ENCODE peak calls at places on chromosomes 12 and 14, in five cellular contexts. One of them, this sample, is unnamed.

GRCh38 chr12:54357802-54358619 is 6.3 kb downstream of the GPR84 start:
- DNase-seq in CD8-positive, alpha-beta T cell: peak
- DNase-seq in brain microvascular endothelial cell: no peak
- DNase-seq in fibroblast of mammary gland: peak
- DNase-seq in fibroblast of lung: peak
- DNase-seq in this sample: no peak

GRCh38 chr12:132456186-132456943 is 33.6 kb upstream of the FBRSL1 start:
- DNase-seq in CD8-positive, alpha-beta T cell: no peak
- DNase-seq in brain microvascular endothelial cell: no peak
- DNase-seq in fibroblast of mammary gland: no peak
- DNase-seq in fibroblast of lung: no peak
- DNase-seq in this sample: no peak

GRCh38 chr14:79137836-79138235 is 967.7 kb downstream of the NRXN3 start:
- DNase-seq in CD8-positive, alpha-beta T cell: no peak
- DNase-seq in brain microvascular endothelial cell: no peak
- DNase-seq in fibroblast of mammary gland: no peak
- DNase-seq in fibroblast of lung: no peak
- DNase-seq in this sample: no peak

GRCh38 chr14:85471744-85472143 is 58.2 kb upstream of the FLRT2 start:
- DNase-seq in CD8-positive, alpha-beta T cell: no peak
- DNase-seq in brain microvascular endothelial cell: peak
- DNase-seq in fibroblast of mammary gland: peak
- DNase-seq in fibroblast of lung: peak
- DNase-seq in this sample: no peak

GRCh38 chr12:121289962-121290361 is 6.5 kb downstream of the CAMKK2 start:
- DNase-seq in CD8-positive, alpha-beta T cell: no peak
- DNase-seq in brain microvascular endothelial cell: no peak
- DNase-seq in fibroblast of mammary gland: no peak
- DNase-seq in fibroblast of lung: no peak
- DNase-seq in this sample: no peak

GRCh38 chr14:25381498-25381897 is 331.6 kb upstream of the STXBP6 start:
- DNase-seq in CD8-positive, alpha-beta T cell: no peak
- DNase-seq in brain microvascular endothelial cell: no peak
- DNase-seq in fibroblast of mammary gland: peak
- DNase-seq in fibroblast of lung: no peak
- DNase-seq in this sample: no peak

GRCh38 chr12:80353254-80353653 is 90.8 kb upstream of the PTPRQ start:
- DNase-seq in CD8-positive, alpha-beta T cell: no peak
- DNase-seq in brain microvascular endothelial cell: peak
- DNase-seq in fibroblast of mammary gland: peak
- DNase-seq in fibroblast of lung: peak
- DNase-seq in this sample: no peak

GRCh38 chr12:47078733-47079364 is 572 bp upstream of the PCED1B start:
- DNase-seq in CD8-positive, alpha-beta T cell: peak
- DNase-seq in brain microvascular endothelial cell: no peak
- DNase-seq in fibroblast of mammary gland: no peak
- DNase-seq in fibroblast of lung: peak
- DNase-seq in this sample: no peak

GRCh38 chr12:124930576-124930975 is 16.1 kb upstream of the UBC start:
- DNase-seq in CD8-positive, alpha-beta T cell: no peak
- DNase-seq in brain microvascular endothelial cell: no peak
- DNase-seq in fibroblast of mammary gland: no peak
- DNase-seq in fibroblast of lung: no peak
- DNase-seq in this sample: no peak

GRCh38 chr14:23121401-23121800 is 2.3 kb upstream of the CEBPE start:
- DNase-seq in CD8-positive, alpha-beta T cell: no peak
- DNase-seq in brain microvascular endothelial cell: peak
- DNase-seq in fibroblast of mammary gland: peak
- DNase-seq in fibroblast of lung: peak
- DNase-seq in this sample: peak

GRCh38 chr14:38290601-38291190 is 34.8 kb upstream of the CLEC14A start:
- DNase-seq in CD8-positive, alpha-beta T cell: no peak
- DNase-seq in brain microvascular endothelial cell: peak
- DNase-seq in fibroblast of mammary gland: peak
- DNase-seq in fibroblast of lung: peak
- DNase-seq in this sample: no peak

GRCh38 chr12:49230176-49230575 is 34.7 kb upstream of the TUBA1C start:
- DNase-seq in CD8-positive, alpha-beta T cell: no peak
- DNase-seq in brain microvascular endothelial cell: no peak
- DNase-seq in fibroblast of mammary gland: no peak
- DNase-seq in fibroblast of lung: no peak
- DNase-seq in this sample: no peak

GRCh38 chr12:100954118-100954517 is 159.5 kb downstream of the ANO4 start:
- DNase-seq in CD8-positive, alpha-beta T cell: no peak
- DNase-seq in brain microvascular endothelial cell: no peak
- DNase-seq in fibroblast of mammary gland: no peak
- DNase-seq in fibroblast of lung: no peak
- DNase-seq in this sample: no peak

GRCh38 chr14:73342670-73343069 is 105.4 kb downstream of the PAPLN start:
- DNase-seq in CD8-positive, alpha-beta T cell: no peak
- DNase-seq in brain microvascular endothelial cell: no peak
- DNase-seq in fibroblast of mammary gland: no peak
- DNase-seq in fibroblast of lung: no peak
- DNase-seq in this sample: no peak

GRCh38 chr14:77046706-77047105 is 18.2 kb upstream of the IRF2BPL start:
- DNase-seq in CD8-positive, alpha-beta T cell: no peak
- DNase-seq in brain microvascular endothelial cell: no peak
- DNase-seq in fibroblast of mammary gland: no peak
- DNase-seq in fibroblast of lung: no peak
- DNase-seq in this sample: no peak

GRCh38 chr12:67647547-67648305 is 819 bp upstream of the DYRK2 start:
- DNase-seq in CD8-positive, alpha-beta T cell: no peak
- DNase-seq in brain microvascular endothelial cell: peak
- DNase-seq in fibroblast of mammary gland: peak
- DNase-seq in fibroblast of lung: peak
- DNase-seq in this sample: no peak

GRCh38 chr12:67649165-67650126 is 901 bp downstream of the DYRK2 start:
- DNase-seq in CD8-positive, alpha-beta T cell: peak
- DNase-seq in brain microvascular endothelial cell: no peak
- DNase-seq in fibroblast of mammary gland: no peak
- DNase-seq in fibroblast of lung: no peak
- DNase-seq in this sample: peak

GRCh38 chr12:67650127-67650495 is 1.6 kb downstream of the DYRK2 start:
- DNase-seq in CD8-positive, alpha-beta T cell: no peak
- DNase-seq in brain microvascular endothelial cell: no peak
- DNase-seq in fibroblast of mammary gland: peak
- DNase-seq in fibroblast of lung: no peak
- DNase-seq in this sample: peak

GRCh38 chr12:67647251-67647546 is 1.3 kb upstream of the DYRK2 start:
- DNase-seq in CD8-positive, alpha-beta T cell: no peak
- DNase-seq in brain microvascular endothelial cell: no peak
- DNase-seq in fibroblast of mammary gland: no peak
- DNase-seq in fibroblast of lung: no peak
- DNase-seq in this sample: no peak

GRCh38 chr12:67648306-67649164 is at the start of gene DYRK2:
- DNase-seq in CD8-positive, alpha-beta T cell: peak
- DNase-seq in brain microvascular endothelial cell: peak
- DNase-seq in fibroblast of mammary gland: peak
- DNase-seq in fibroblast of lung: peak
- DNase-seq in this sample: peak
- TF ChIP-seq CTCF in CD8-positive, alpha-beta T cell: no peak
- TF ChIP-seq CTCF in brain microvascular endothelial cell: peak
- TF ChIP-seq CTCF in fibroblast of mammary gland: no peak
- TF ChIP-seq CTCF in fibroblast of lung: no peak
- TF ChIP-seq CTCF in this sample: no peak

GRCh38 chr14:60839057-60839456 is 104.5 kb downstream of the MNAT1 start:
- DNase-seq in CD8-positive, alpha-beta T cell: no peak
- DNase-seq in brain microvascular endothelial cell: no peak
- DNase-seq in fibroblast of mammary gland: no peak
- DNase-seq in fibroblast of lung: no peak
- DNase-seq in this sample: no peak

GRCh38 chr14:60839657-60840056 is 105.1 kb downstream of the MNAT1 start:
- DNase-seq in CD8-positive, alpha-beta T cell: no peak
- DNase-seq in brain microvascular endothelial cell: no peak
- DNase-seq in fibroblast of mammary gland: no peak
- DNase-seq in fibroblast of lung: no peak
- DNase-seq in this sample: no peak

GRCh38 chr14:60838601-60839000 is 104.0 kb downstream of the MNAT1 start:
- DNase-seq in CD8-positive, alpha-beta T cell: no peak
- DNase-seq in brain microvascular endothelial cell: no peak
- DNase-seq in fibroblast of mammary gland: no peak
- DNase-seq in fibroblast of lung: no peak
- DNase-seq in this sample: no peak
- TF ChIP-seq CTCF in CD8-positive, alpha-beta T cell: no peak
- TF ChIP-seq CTCF in brain microvascular endothelial cell: no peak
- TF ChIP-seq CTCF in fibroblast of mammary gland: no peak
- TF ChIP-seq CTCF in fibroblast of lung: no peak
- TF ChIP-seq CTCF in this sample: no peak

DNA sequence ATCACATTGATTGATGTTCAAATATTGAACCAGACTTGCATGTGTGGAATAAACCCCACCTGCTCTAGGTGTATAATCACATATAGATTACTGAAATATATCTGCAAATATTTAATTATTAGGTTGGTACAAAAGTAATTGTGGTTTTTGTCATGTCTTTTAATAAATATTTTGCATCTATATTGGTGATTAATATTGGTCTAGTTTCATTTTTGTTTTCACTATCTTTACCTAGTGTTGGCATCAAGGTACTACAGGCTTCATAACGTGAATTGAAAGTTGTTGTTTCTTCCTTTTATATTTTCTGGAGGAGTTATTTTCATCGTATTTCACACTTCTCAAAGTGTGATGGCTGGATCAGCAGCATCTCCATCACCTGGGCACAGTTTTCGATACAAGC is 740.0 kb upstream of the TMEM132C start:
- DNase-seq in CD8-positive, alpha-beta T cell: no peak
- DNase-seq in brain microvascular endothelial cell: no peak
- DNase-seq in fibroblast of mammary gland: no peak
- DNase-seq in fibroblast of lung: no peak
- DNase-seq in this sample: no peak
- TF ChIP-seq CTCF in CD8-positive, alpha-beta T cell: no peak
- TF ChIP-seq CTCF in brain microvascular endothelial cell: no peak
- TF ChIP-seq CTCF in fibroblast of mammary gland: no peak
- TF ChIP-seq CTCF in fibroblast of lung: no peak
- TF ChIP-seq CTCF in this sample: no peak

DNA sequence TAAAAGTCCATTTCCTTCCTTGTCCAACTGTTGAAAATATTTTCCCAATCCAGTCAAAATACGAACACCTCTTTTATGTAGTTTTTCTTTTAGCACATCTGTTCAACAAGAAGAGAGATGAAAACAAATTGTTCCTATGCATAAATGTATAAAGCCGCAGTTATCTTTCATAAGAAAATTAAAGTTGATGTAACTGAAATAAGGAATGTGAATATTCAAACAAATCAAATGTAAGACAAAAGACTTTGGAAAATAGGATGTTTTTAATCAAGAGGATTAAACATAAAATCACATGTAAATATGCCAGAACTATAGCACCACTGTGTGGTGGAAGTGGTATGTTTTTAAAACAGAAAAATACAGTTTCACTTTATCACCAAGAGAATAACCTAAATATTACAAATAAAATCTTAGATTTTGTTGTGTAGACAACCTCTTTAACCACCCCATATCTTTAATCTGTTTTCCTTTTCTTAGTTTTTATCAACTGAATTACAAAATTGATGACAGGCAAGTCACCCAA is 40.4 kb downstream of the CAPS2 start:
- DNase-seq in CD8-positive, alpha-beta T cell: no peak
- DNase-seq in brain microvascular endothelial cell: no peak
- DNase-seq in fibroblast of mammary gland: peak
- DNase-seq in fibroblast of lung: peak
- DNase-seq in this sample: no peak
- TF ChIP-seq CTCF in CD8-positive, alpha-beta T cell: no peak
- TF ChIP-seq CTCF in brain microvascular endothelial cell: no peak
- TF ChIP-seq CTCF in fibroblast of mammary gland: peak
- TF ChIP-seq CTCF in fibroblast of lung: peak
- TF ChIP-seq CTCF in this sample: no peak

DNA sequence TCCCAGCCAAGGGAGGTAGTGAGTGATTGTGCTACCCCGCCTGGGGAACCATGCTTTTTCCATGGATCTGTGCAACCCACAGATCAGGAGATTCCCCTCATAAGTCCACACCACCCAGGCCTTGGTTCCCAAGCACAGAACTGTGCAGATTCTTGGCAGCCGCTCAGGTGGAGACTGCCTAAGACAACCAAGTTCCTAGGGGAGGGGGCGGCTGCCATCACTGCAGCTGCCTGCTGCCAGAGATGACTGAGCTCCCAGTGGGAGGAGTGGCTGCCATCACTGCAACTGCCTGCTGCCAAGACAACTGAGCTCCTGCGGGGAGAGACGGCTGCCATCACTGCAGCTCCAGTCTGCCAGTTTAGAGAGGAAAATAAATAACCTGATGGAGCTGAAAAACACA is 138.3 kb upstream of the GARIN2 start:
- DNase-seq in CD8-positive, alpha-beta T cell: no peak
- DNase-seq in brain microvascular endothelial cell: no peak
- DNase-seq in fibroblast of mammary gland: no peak
- DNase-seq in fibroblast of lung: peak
- DNase-seq in this sample: no peak
- TF ChIP-seq CTCF in CD8-positive, alpha-beta T cell: no peak
- TF ChIP-seq CTCF in brain microvascular endothelial cell: no peak
- TF ChIP-seq CTCF in fibroblast of mammary gland: no peak
- TF ChIP-seq CTCF in fibroblast of lung: no peak
- TF ChIP-seq CTCF in this sample: no peak

GRCh38 chr14:52399886-52400599 is 85.9 kb downstream of the PTGER2 start:
- DNase-seq in CD8-positive, alpha-beta T cell: no peak
- DNase-seq in brain microvascular endothelial cell: no peak
- DNase-seq in fibroblast of mammary gland: peak
- DNase-seq in fibroblast of lung: peak
- DNase-seq in this sample: no peak

GRCh38 chr14:52397844-52398243 is 83.7 kb downstream of the PTGER2 start:
- DNase-seq in CD8-positive, alpha-beta T cell: no peak
- DNase-seq in brain microvascular endothelial cell: no peak
- DNase-seq in fibroblast of mammary gland: no peak
- DNase-seq in fibroblast of lung: no peak
- DNase-seq in this sample: no peak

GRCh38 chr14:52402812-52403526 is 88.9 kb downstream of the PTGER2 start:
- DNase-seq in CD8-positive, alpha-beta T cell: no peak
- DNase-seq in brain microvascular endothelial cell: peak
- DNase-seq in fibroblast of mammary gland: peak
- DNase-seq in fibroblast of lung: peak
- DNase-seq in this sample: no peak

GRCh38 chr14:52399104-52399503 is 85.0 kb downstream of the PTGER2 start:
- DNase-seq in CD8-positive, alpha-beta T cell: no peak
- DNase-seq in brain microvascular endothelial cell: no peak
- DNase-seq in fibroblast of mammary gland: no peak
- DNase-seq in fibroblast of lung: no peak
- DNase-seq in this sample: no peak

DNA sequence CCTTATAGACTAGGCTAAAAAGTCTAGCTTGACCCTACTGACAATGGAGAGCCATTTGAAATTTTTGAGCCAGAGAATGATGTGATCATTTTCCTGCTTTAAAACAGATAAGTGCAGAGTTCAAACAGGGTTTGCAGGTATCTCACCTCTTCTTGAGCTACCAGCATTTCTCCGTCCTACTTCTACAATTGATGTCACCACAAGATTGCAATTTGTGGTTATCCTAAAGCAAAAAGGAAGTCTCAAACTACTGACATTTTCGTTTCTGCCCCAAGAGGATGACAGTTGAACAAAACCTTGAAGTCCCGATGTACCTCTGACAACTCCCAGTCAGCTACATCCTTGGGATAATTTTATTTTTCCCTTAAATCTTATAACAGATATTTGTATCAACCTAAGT is 86.7 kb downstream of the PTGER2 start:
- DNase-seq in CD8-positive, alpha-beta T cell: no peak
- DNase-seq in brain microvascular endothelial cell: no peak
- DNase-seq in fibroblast of mammary gland: no peak
- DNase-seq in fibroblast of lung: no peak
- DNase-seq in this sample: no peak
- TF ChIP-seq CTCF in CD8-positive, alpha-beta T cell: no peak
- TF ChIP-seq CTCF in brain microvascular endothelial cell: no peak
- TF ChIP-seq CTCF in fibroblast of mammary gland: no peak
- TF ChIP-seq CTCF in fibroblast of lung: no peak
- TF ChIP-seq CTCF in this sample: no peak